ENCODE peak calls at places on chromosomes 5 and 9, in nine cellular contexts. L is PC-3, Q is astrocyte, J is H1, F is GM12878, Y is neural progenitor cell, D is IMR-90, B is HepG2, K is GM23248. R is an unnamed sample. For H4K20me1, the result is how much of the 10 kb centered on the place peaks cover.

GRCh38 chr5:74500037-74500917 is 140.3 kb downstream of the ENC1 start:
- DNase-seq in J (no peak), L (no peak), D (no peak), F (no peak), Y (no peak), Q (no peak), B (peak), K (no peak), R (no peak)

GRCh38 chr5:80745490-80745889 is 90.7 kb upstream of the DHFR start:
- DNase-seq in J (no peak), B (no peak), F (no peak), D (peak), Q (peak), Y (no peak), L (peak), K (peak), R (no peak)

GRCh38 chr5:91229031-91229623 is 154.0 kb downstream of the ARRDC3 start:
- DNase-seq in K (peak), F (no peak), L (no peak), Q (no peak), B (no peak), D (peak), J (no peak), Y (no peak), R (no peak)

GRCh38 chr9:128382261-128382660 is 11.1 kb downstream of the URM1 start:
- DNase-seq in Y (no peak), J (no peak), F (no peak), K (no peak), D (no peak), B (no peak), Q (no peak), L (no peak), R (no peak)

GRCh38 chr9:76067693-76068092 is 177.2 kb downstream of the PCSK5 start:
- DNase-seq in Y (no peak), J (no peak), K (no peak), B (no peak), F (no peak), L (no peak), Q (no peak), D (peak), R (no peak)

GRCh38 chr9:86413966-86414880 is 60.0 kb upstream of the TUT7 start:
- DNase-seq in J (no peak), B (peak), K (peak), Q (peak), D (peak), L (peak), F (no peak), Y (peak), R (peak)

GRCh38 chr5:62593331-62593730 is 14.7 kb downstream of the LRRC70 start:
- DNase-seq in D (peak), B (no peak), J (no peak), F (no peak), K (peak), L (no peak), Y (no peak), Q (no peak), R (no peak)

GRCh38 chr5:107979272-107979671 is 308.5 kb upstream of the EFNA5 start:
- DNase-seq in D (peak), K (peak), Q (peak), F (no peak), B (no peak), L (no peak), J (no peak), Y (peak), R (no peak)

GRCh38 chr9:94603259-94603776 is 9.7 kb upstream of the FBP2 start:
- DNase-seq in Y (peak), F (peak), Q (peak), K (peak), J (peak), D (peak), B (peak), L (peak), R (peak)

GRCh38 chr5:41128291-41128690 is 57.1 kb upstream of the MROH2B start:
- DNase-seq in D (no peak), J (no peak), Q (no peak), Y (peak), K (no peak), F (no peak), L (no peak), B (no peak), R (no peak)

GRCh38 chr5:77846422-77847128 is 70.4 kb upstream of the TBCA start:
- DNase-seq in Q (no peak), D (no peak), J (no peak), F (no peak), B (no peak), L (no peak), K (no peak), Y (peak), R (no peak)

GRCh38 chr9:15606667-15607472 is 54.0 kb downstream of the CCDC171 start:
- DNase-seq in F (no peak), Q (peak), Y (peak), D (peak), B (peak), K (peak), J (no peak), L (peak), R (peak)

GRCh38 chr5:135313946-135314345 is 85.1 kb downstream of the MACROH2A1 start:
- DNase-seq in D (no peak), F (no peak), B (no peak), L (no peak), Q (no peak), J (no peak), K (no peak), Y (no peak), R (no peak)

GRCh38 chr9:117413346-117414219 is 1.3 kb downstream of the ASTN2 start:
- DNase-seq in F (no peak), B (no peak), L (no peak), K (no peak), Q (no peak), Y (peak), D (no peak), J (no peak), R (peak)

GRCh38 chr5:126542441-126542840 is 52.6 kb downstream of the ALDH7A1 start:
- DNase-seq in L (no peak), D (no peak), Y (no peak), Q (no peak), J (no peak), K (no peak), F (no peak), B (no peak), R (no peak)

GRCh38 chr5:176658817-176659216 is 11.5 kb downstream of the TSPAN17 start:
- DNase-seq in J (no peak), K (peak), D (peak), Q (no peak), B (no peak), Y (no peak), F (no peak), L (no peak), R (no peak)

GRCh38 chr5:67725591-67725990 is 490.0 kb upstream of the PIK3R1 start:
- DNase-seq in D (no peak), L (no peak), F (no peak), K (no peak), Q (no peak), B (no peak), Y (no peak), J (no peak), R (no peak)

GRCh38 chr5:173479711-173480110 is 136.7 kb downstream of the BOD1 start:
- DNase-seq in F (no peak), K (no peak), B (no peak), Q (peak), J (no peak), L (no peak), Y (no peak), D (peak), R (no peak)

GRCh38 chr9:23698161-23698560 is 127.9 kb downstream of the ELAVL2 start:
- DNase-seq in J (no peak), B (no peak), F (no peak), Y (no peak), L (peak), K (no peak), D (no peak), Q (no peak), R (no peak)

GRCh38 chr9:105243935-105244273 is 547 bp upstream of the SLC44A1 start:
- DNase-seq in D (no peak), Q (no peak), L (no peak), F (no peak), J (no peak), K (no peak), Y (no peak), B (no peak), R (no peak)

GRCh38 chr5:10333154-10334006 is 20.1 kb upstream of the MARCHF6 start:
- DNase-seq in F (no peak), B (no peak), K (peak), J (no peak), D (peak), L (peak), Y (peak), Q (no peak), R (no peak)

GRCh38 chr9:2271426-2271825 is 256.3 kb downstream of the SMARCA2 start:
- DNase-seq in J (peak), F (peak), L (peak), Y (no peak), Q (no peak), B (no peak), K (peak), D (no peak), R (peak)

GRCh38 chr9:69546265-69546664 is 125.9 kb downstream of the APBA1 start:
- DNase-seq in B (peak), L (no peak), Y (peak), Q (no peak), F (no peak), K (peak), D (peak), J (no peak), R (no peak)

GRCh38 chr9:96135904-96136303 is 166.1 kb downstream of the HSD17B3 start:
- DNase-seq in Y (no peak), F (no peak), D (no peak), J (no peak), B (no peak), L (no peak), K (no peak), Q (no peak), R (no peak)

GRCh38 chr9:101050650-101051049 is 22.1 kb downstream of the PLPPR1 start:
- DNase-seq in D (no peak), K (no peak), Q (no peak), Y (no peak), F (no peak), J (no peak), L (no peak), B (no peak), R (no peak)

GRCh38 chr9:117405950-117406705 is 8.7 kb downstream of the ASTN2 start:
- DNase-seq in L (no peak), B (no peak), Y (peak), D (no peak), J (no peak), F (no peak), K (no peak), Q (no peak), R (no peak)

GRCh38 chr9:13480688-13481087 is 201.2 kb upstream of the MPDZ start:
- DNase-seq in Y (peak), L (no peak), Q (peak), D (no peak), J (no peak), F (no peak), B (no peak), K (peak), R (no peak)

GRCh38 chr5:59169101-59169767 is 586.4 kb downstream of the RAB3C start:
- DNase-seq in Q (no peak), F (no peak), D (no peak), K (no peak), J (no peak), Y (no peak), B (no peak), L (no peak), R (no peak)

GRCh38 chr5:144405986-144406385 is 235.3 kb downstream of the KCTD16 start:
- DNase-seq in Y (peak), Q (no peak), J (no peak), B (no peak), D (no peak), L (no peak), K (no peak), F (no peak), R (no peak)

GRCh38 chr9:74524289-74524688 is 27.2 kb downstream of the RORB start:
- DNase-seq in B (no peak), Y (no peak), L (no peak), K (no peak), J (no peak), F (no peak), D (no peak), Q (no peak), R (no peak)

GRCh38 chr5:41508696-41509398 is 1.6 kb downstream of the PLCXD3 start:
- DNase-seq in Y (no peak), J (no peak), Q (no peak), F (no peak), B (no peak), K (no peak), L (peak), D (no peak), R (no peak)

GRCh38 chr5:123508441-123508840 is 3.5 kb upstream of the CSNK1G3 start:
- DNase-seq in Q (no peak), K (peak), Y (no peak), D (no peak), B (no peak), F (no peak), L (no peak), J (no peak), R (no peak)

GRCh38 chr9:135340726-135341475 is 138.7 kb upstream of the PPP1R26 start:
- DNase-seq in Y (no peak), Q (no peak), D (no peak), L (no peak), F (no peak), J (no peak), K (no peak), B (no peak), R (no peak)

GRCh38 chr5:7397005-7397546 is 1.1 kb downstream of the ADCY2 start:
- DNase-seq in Y (no peak), Q (peak), D (no peak), L (no peak), K (peak), B (no peak), F (no peak), J (no peak), R (no peak)

DNA sequence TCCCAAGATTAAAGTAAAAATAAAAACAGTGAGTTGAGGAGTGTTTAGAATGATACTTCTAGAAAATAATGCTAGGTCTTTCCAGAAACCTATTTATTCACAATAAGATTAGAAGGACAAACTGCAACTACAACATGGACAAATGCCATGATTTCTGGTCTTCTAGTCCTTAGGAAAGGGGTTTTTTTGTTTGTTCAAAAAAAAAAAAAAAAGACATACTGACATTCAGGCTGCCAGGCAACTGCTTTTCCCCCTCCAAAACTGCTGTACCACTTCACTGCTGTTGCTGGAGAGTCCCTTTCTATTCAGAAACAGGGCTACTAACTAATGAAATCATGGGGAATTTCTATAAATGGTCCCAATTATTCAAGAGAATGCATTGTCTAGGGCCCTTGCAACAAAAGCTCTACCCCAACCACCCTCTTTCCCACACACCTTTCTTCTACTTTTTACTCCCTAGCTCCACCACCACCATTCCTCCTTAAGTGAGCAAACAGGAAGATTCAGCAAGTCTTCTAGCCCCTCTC is 14.0 kb downstream of the ZNF608 start:
- DNase-seq in Q (no peak), J (no peak), B (no peak), K (no peak), L (no peak), D (no peak), Y (no peak), F (no peak), R (no peak)
- H3K27ac ChIP-seq in Q (no peak), J (no peak), B (no peak), K (no peak), L (no peak), D (no peak), Y (peak), F (no peak), R (no peak)

GRCh38 chr5:133487093-133487492 is 125.2 kb downstream of the FSTL4 start:
- DNase-seq in J (no peak), Q (no peak), Y (no peak), F (no peak), B (no peak), D (no peak), L (no peak), K (no peak), R (no peak)

GRCh38 chr5:133485468-133485867 is 126.9 kb downstream of the FSTL4 start:
- DNase-seq in L (no peak), F (no peak), K (no peak), Q (no peak), B (no peak), Y (no peak), J (no peak), D (no peak), R (no peak)

GRCh38 chr5:133489632-133490031 is 122.7 kb downstream of the FSTL4 start:
- DNase-seq in F (no peak), J (no peak), Y (no peak), Q (no peak), B (peak), K (no peak), D (no peak), L (peak), R (peak)
- H3K9ac ChIP-seq in F (no peak), J (no peak), Y (no peak), Q (no peak), B (no peak), K (no peak), D (no peak), L (no peak), R (no peak)

GRCh38 chr5:132301341-132302274 is 7.4 kb downstream of the SLC22A4 start:
- DNase-seq in Q (no peak), F (no peak), D (no peak), B (no peak), J (no peak), L (no peak), K (no peak), Y (no peak), R (no peak)

GRCh38 chr5:132308701-132309100 is 14.5 kb downstream of the SLC22A4 start:
- DNase-seq in B (no peak), J (no peak), Y (no peak), L (no peak), D (no peak), F (no peak), Q (no peak), K (no peak), R (no peak)

GRCh38 chr5:132302413-132302812 is 8.2 kb downstream of the SLC22A4 start:
- DNase-seq in J (no peak), B (no peak), Q (no peak), F (no peak), D (no peak), Y (no peak), L (no peak), K (no peak), R (no peak)

GRCh38 chr5:132303589-132303988 is 9.4 kb downstream of the SLC22A4 start:
- DNase-seq in Y (no peak), D (no peak), Q (no peak), L (no peak), B (no peak), J (no peak), K (no peak), F (no peak), R (no peak)

GRCh38 chr5:132305420-132305819 is 11.2 kb downstream of the SLC22A4 start:
- DNase-seq in Y (no peak), Q (no peak), L (no peak), F (no peak), K (no peak), B (no peak), J (no peak), D (no peak), R (no peak)
- H4K20me1 ChIP-seq in Y (under half), Q (under half), L (under half), F (under half), K (under half), B (under half), J (under half), D (under half), R (under half)

DNA sequence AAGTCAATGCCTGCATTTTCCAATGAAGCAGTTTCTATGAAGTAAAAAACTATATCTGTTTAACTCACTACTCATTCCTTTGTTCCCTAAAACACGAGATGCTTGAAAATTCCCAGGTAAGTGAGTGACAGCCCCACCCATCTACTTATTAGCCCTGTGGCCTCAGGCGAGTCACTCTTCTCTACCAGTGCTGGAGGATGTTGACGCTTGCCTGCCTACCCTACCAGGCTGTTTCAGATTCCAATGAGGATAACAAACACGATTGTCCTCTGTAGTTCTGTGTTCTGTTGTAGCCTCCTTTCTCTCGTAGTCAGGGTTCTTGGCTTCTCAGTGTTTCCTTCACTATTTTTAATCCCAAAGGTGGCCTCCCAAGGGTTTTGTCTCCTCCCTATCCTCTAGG is 388.8 kb downstream of the KDM4C start:
- DNase-seq in K (no peak), F (no peak), Q (no peak), B (no peak), D (no peak), J (no peak), L (peak), Y (peak), R (no peak)
- H3K27ac ChIP-seq in K (no peak), F (no peak), Q (no peak), B (no peak), D (no peak), J (no peak), L (no peak), Y (no peak), R (no peak)

DNA sequence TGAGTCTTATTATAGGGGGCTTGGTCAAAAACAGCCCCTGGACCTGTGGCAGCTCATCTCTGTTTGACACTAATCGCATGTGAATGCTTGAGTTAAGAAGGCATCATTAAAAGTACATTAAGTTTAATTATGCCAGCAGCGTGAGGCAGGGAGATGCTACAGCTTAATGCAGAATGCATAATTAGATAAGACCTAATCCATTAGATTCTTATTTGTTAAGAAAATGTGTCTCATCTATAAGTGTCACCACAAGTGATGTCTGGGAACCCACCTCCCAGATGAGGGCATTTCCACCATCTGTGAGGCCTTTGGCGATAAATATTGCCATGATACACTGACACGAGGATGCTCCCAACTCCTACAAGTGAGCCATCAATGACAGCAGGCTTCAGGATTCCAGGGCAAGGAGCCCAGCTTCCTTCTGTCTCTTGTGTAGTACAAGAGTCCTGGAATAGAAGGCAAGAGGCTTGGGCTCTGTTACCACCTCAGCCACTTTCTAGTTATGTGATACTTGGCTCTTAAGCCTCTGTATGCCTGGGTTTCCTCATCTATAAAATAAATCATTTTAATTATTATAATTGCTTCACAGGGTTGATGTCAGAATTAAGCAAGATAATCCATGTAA is 202.7 kb downstream of the FAM114A2 start:
- DNase-seq in J (no peak), Y (no peak), B (no peak), L (no peak), F (no peak), K (peak), D (no peak), Q (no peak), R (no peak)
- H3K9ac ChIP-seq in J (no peak), Y (no peak), B (no peak), L (no peak), F (no peak), K (no peak), D (no peak), Q (no peak), R (no peak)

GRCh38 chr9:92289708-92290390 is 3.6 kb downstream of the IARS1 start:
- DNase-seq in Y (no peak), F (no peak), L (no peak), Q (peak), J (no peak), B (no peak), K (peak), D (peak), R (no peak)
- H4K20me1 ChIP-seq in Y (under half), F (under half), L (under half), Q (under half), J (under half), B (under half), K (under half), D (under half), R (under half)

GRCh38 chr5:149615976-149616375 is 34.7 kb downstream of the ARHGEF37 start:
- DNase-seq in D (no peak), K (no peak), Y (no peak), Q (no peak), L (no peak), B (no peak), F (no peak), J (no peak), R (no peak)

GRCh38 chr5:149618581-149619248 is 37.4 kb downstream of the ARHGEF37 start:
- DNase-seq in J (no peak), Q (peak), D (peak), L (peak), Y (peak), K (peak), F (peak), B (peak), R (peak)

GRCh38 chr5:149614034-149614907 is 33.0 kb downstream of the ARHGEF37 start:
- DNase-seq in L (peak), Q (no peak), F (no peak), B (no peak), D (no peak), Y (no peak), K (no peak), J (no peak), R (no peak)

GRCh38 chr5:149616727-149617284 is 35.5 kb downstream of the ARHGEF37 start:
- DNase-seq in L (no peak), D (no peak), K (no peak), J (no peak), Y (no peak), F (peak), B (no peak), Q (no peak), R (no peak)

GRCh38 chr5:149617760-149618306 is 36.5 kb downstream of the ARHGEF37 start:
- DNase-seq in Q (no peak), J (no peak), K (no peak), D (no peak), B (no peak), F (peak), L (no peak), Y (no peak), R (peak)
- H3K27ac ChIP-seq in Q (no peak), J (no peak), K (no peak), D (no peak), B (no peak), F (peak), L (peak), Y (no peak), R (peak)

GRCh38 chr9:108163321-108164005 is 673.9 kb upstream of the KLF4 start:
- DNase-seq in J (no peak), B (no peak), D (peak), Y (peak), F (no peak), K (peak), L (peak), Q (peak), R (no peak)
- H3K9ac ChIP-seq in J (no peak), B (no peak), D (no peak), Y (no peak), F (no peak), K (no peak), L (no peak), Q (no peak), R (no peak)